ENCODE peak calls at places on chromosomes 7 and 10, in seven cellular contexts. F is tibial artery; L is mammary epithelial cell; I is naive thymus-derived CD4-positive, alpha-beta T cell; H is testis; N is stomach; R is OCI-LY7. D is an unnamed sample.

GRCh38 chr7:74061840-74062539 is 21.6 kb upstream of the LIMK1 start:
- DNase-seq in F (peak; percentile 95), L (peak; percentile 84), I (no peak), H (peak; percentile 82), N (peak; percentile 92), R (peak; percentile 42), D (peak; percentile 88)

GRCh38 chr10:122740640-122741039 is 41.0 kb upstream of the C10orf120 start:
- DNase-seq in F (no peak), L (no peak), I (no peak), H (no peak), N (no peak), R (no peak), D (no peak)

GRCh38 chr10:21514808-21515580 is 10.5 kb downstream of the SKIDA1 start:
- DNase-seq in F (no peak), L (no peak), I (no peak), H (no peak), N (no peak), R (no peak), D (no peak)

GRCh38 chr10:51063659-51064535 is 10.4 kb upstream of the PRKG1 start:
- DNase-seq in F (no peak), L (peak; percentile 15), I (no peak), H (no peak), N (no peak), R (peak; percentile 16), D (no peak)

GRCh38 chr7:83427929-83428328 is 221.0 kb downstream of the SEMA3E start:
- DNase-seq in F (no peak), L (peak; percentile 28), I (no peak), H (no peak), N (no peak), R (no peak), D (no peak)

GRCh38 chr10:86601956-86602592 is 52.3 kb upstream of the OPN4 start:
- DNase-seq in F (no peak), L (no peak), I (no peak), H (no peak), N (no peak), R (no peak), D (no peak)

GRCh38 chr7:116142374-116142773 is 68.0 kb upstream of the TES start:
- DNase-seq in F (no peak), L (no peak), I (no peak), H (no peak), N (no peak), R (no peak), D (peak; percentile 9)

GRCh38 chr10:21278491-21279216 is 246.8 kb downstream of the SKIDA1 start:
- DNase-seq in F (peak; percentile 91), L (peak; percentile 78), I (peak; percentile 40), H (peak; percentile 99), N (peak; percentile 83), R (peak; percentile 57), D (peak; percentile 99)

GRCh38 chr10:24824124-24824523 is 100.4 kb upstream of the ARHGAP21 start:
- DNase-seq in F (no peak), L (peak; percentile 59), I (no peak), H (no peak), N (no peak), R (no peak), D (no peak)

GRCh38 chr10:17273403-17273802 is 45.4 kb downstream of the VIM start:
- DNase-seq in F (no peak), L (peak; percentile 88), I (no peak), H (no peak), N (no peak), R (no peak), D (no peak)

GRCh38 chr10:34150103-34150502 is 665.0 kb downstream of the PARD3 start:
- DNase-seq in F (no peak), L (no peak), I (no peak), H (no peak), N (no peak), R (no peak), D (no peak)

GRCh38 chr10:121531076-121531829 is 67.0 kb downstream of the FGFR2 start:
- DNase-seq in F (no peak), L (no peak), I (no peak), H (no peak), N (no peak), R (no peak), D (no peak)

GRCh38 chr7:18772567-18772965 is 277.0 kb downstream of the HDAC9 start:
- DNase-seq in F (no peak), L (no peak), I (no peak), H (no peak), N (no peak), R (no peak), D (no peak)

GRCh38 chr10:21687197-21687993 is 153.4 kb downstream of the MLLT10 start:
- DNase-seq in F (no peak), L (no peak), I (no peak), H (no peak), N (no peak), R (no peak), D (no peak)

GRCh38 chr10:70337201-70337651 is 45.2 kb downstream of the LRRC20 start:
- DNase-seq in F (no peak), L (peak; percentile 12), I (no peak), H (no peak), N (no peak), R (no peak), D (no peak)

GRCh38 chr7:5359344-5359743 is 64.3 kb downstream of the TNRC18 start:
- DNase-seq in F (no peak), L (no peak), I (no peak), H (no peak), N (no peak), R (no peak), D (no peak)

GRCh38 chr10:693506-693905 is 4.0 kb upstream of the DIP2C start:
- DNase-seq in F (no peak), L (no peak), I (no peak), H (no peak), N (peak; percentile 67), R (no peak), D (no peak)

GRCh38 chr10:4767033-4767814 is 58.8 kb upstream of the AKR1E2 start:
- DNase-seq in F (no peak), L (peak; percentile 46), I (no peak), H (peak; percentile 42), N (no peak), R (peak; percentile 5), D (peak; percentile 22)
- H3K27ac ChIP-seq in F (peak overlapping the region; percentile 22), L (peak overlapping the region; percentile 96), I (no peak overlapping the region), H (no peak overlapping the region), N (no peak overlapping the region), R (no peak overlapping the region), D (no peak overlapping the region)

DNA sequence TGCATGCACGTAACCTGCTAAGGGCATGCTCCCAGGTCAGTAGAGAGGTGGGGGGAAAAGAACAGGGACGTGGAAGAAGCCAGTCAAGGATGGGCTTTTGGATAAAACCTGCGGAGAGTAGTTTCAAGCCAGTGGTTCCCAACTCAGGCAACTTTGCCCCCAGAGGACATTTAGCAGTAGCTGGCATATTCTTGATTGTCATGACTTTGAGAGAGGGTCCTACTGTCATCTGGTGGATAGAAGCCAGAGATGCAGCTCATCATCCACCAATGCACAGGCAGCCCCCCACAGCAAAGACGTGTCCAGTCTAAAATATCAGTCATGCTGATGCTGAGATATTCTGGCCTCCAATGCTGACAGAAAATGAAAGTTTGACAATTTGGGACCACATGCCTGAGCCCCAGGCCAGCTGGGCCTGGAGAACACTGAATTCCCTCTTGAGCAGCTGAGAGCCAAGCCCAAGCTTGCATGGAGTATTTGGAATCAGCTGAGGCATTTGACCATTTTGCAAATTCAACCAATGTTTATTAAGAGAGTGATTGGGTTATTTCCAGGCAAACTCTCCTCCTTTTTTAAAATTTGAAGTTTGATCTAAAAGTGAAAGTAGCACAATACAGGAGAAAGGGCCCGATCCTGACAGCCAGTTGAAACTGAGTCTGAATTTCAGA is 110.0 kb upstream of the C7orf33 start:
- DNase-seq in F (no peak), L (no peak), I (no peak), H (no peak), N (no peak), R (peak; percentile 13), D (no peak)
- H3K4me3 ChIP-seq in F (no peak overlapping the region), L (no peak overlapping the region), I (no peak overlapping the region), H (no peak overlapping the region), N (no peak overlapping the region), R (no peak overlapping the region), D (no peak overlapping the region)

GRCh38 chr10:119504651-119505050 is 37.9 kb downstream of the RGS10 start:
- DNase-seq in F (no peak), L (no peak), I (no peak), H (no peak), N (no peak), R (no peak), D (no peak)

GRCh38 chr10:119505131-119505551 is 37.4 kb downstream of the RGS10 start:
- DNase-seq in F (no peak), L (no peak), I (no peak), H (peak; percentile 57), N (no peak), R (no peak), D (no peak)

GRCh38 chr10:119502214-119502613 is 40.3 kb downstream of the RGS10 start:
- DNase-seq in F (no peak), L (no peak), I (peak; percentile 50), H (no peak), N (peak; percentile 32), R (peak; percentile 88), D (no peak)

GRCh38 chr10:119502618-119503155 is 39.8 kb downstream of the RGS10 start:
- DNase-seq in F (no peak), L (no peak), I (no peak), H (no peak), N (no peak), R (no peak), D (no peak)

GRCh38 chr10:119503821-119504220 is 38.7 kb downstream of the RGS10 start:
- DNase-seq in F (no peak), L (no peak), I (no peak), H (no peak), N (no peak), R (no peak), D (no peak)
- H3K27ac ChIP-seq in F (no peak overlapping the region), L (no peak overlapping the region), I (peak overlapping the region; percentile 98), H (no peak overlapping the region), N (no peak overlapping the region), R (no peak overlapping the region), D (no peak overlapping the region)

GRCh38 chr10:30970760-30971460 is 60.8 kb downstream of the ZNF438 start:
- DNase-seq in F (no peak), L (no peak), I (no peak), H (peak; percentile 39), N (no peak), R (no peak), D (no peak)
- H3K4me3 ChIP-seq in F (no peak overlapping the region), L (no peak overlapping the region), I (no peak overlapping the region), H (no peak overlapping the region), N (no peak overlapping the region), R (no peak overlapping the region), D (no peak overlapping the region)

D was measured in thyroid gland.